ENCODE peak calls at places on chromosomes 6 and 20, in four cellular contexts. U, C, O and I are unnamed samples.

GRCh38 chr6:122071950-122072647 is 327.4 kb upstream of the HSF2 start:
- DNase-seq in U (no peak), C (no peak), O (no peak), I (peak)

GRCh38 chr6:132960720-132961119 is 146.4 kb downstream of the RPS12 start:
- DNase-seq in U (no peak), C (no peak), O (no peak), I (peak)

GRCh38 chr6:129766959-129767728 is 57.2 kb upstream of the ARHGAP18 start:
- DNase-seq in U (peak), C (peak), O (no peak), I (peak)

GRCh38 chr6:73262701-73263569 is at the start of gene KHDC1:
- DNase-seq in U (peak), C (peak), O (no peak), I (peak)

GRCh38 chr6:108714012-108714773 is 134.0 kb upstream of the ARMC2 start:
- DNase-seq in U (peak), C (no peak), O (no peak), I (peak)

GRCh38 chr6:156934054-156934424 is 156.9 kb downstream of the ARID1B start:
- DNase-seq in U (no peak), C (no peak), O (no peak), I (no peak)

GRCh38 chr6:130223508-130223907 is 757 bp upstream of the SAMD3 start:
- DNase-seq in U (no peak), C (no peak), O (no peak), I (no peak)

GRCh38 chr20:17622851-17623508 is 53.1 kb downstream of the DSTN start:
- DNase-seq in U (no peak), C (no peak), O (no peak), I (peak)